ENCODE peak calls at places on chromosomes 5 and 9, in six cellular contexts. One of them, this sample, is unnamed.

GRCh38 chr9:116891438-116891837 is 204.3 kb downstream of the TRIM32 start:
- DNase-seq in HCT116: no peak
- DNase-seq in HFF-Myc: no peak
- DNase-seq in fibroblast of pulmonary artery: no peak
- DNase-seq in neural progenitor cell: no peak
- DNase-seq in HL-60: no peak
- DNase-seq in this sample: no peak

GRCh38 chr5:54517174-54517511 is 416 bp upstream of the SNX18 start:
- DNase-seq in HCT116: no peak
- DNase-seq in HL-60: no peak
- DNase-seq in fibroblast of pulmonary artery: no peak
- DNase-seq in HFF-Myc: no peak
- DNase-seq in neural progenitor cell: peak; percentile 61
- DNase-seq in this sample: no peak

GRCh38 chr9:115930472-115930871 is 223.1 kb upstream of the PAPPA start:
- DNase-seq in HFF-Myc: no peak
- DNase-seq in HL-60: no peak
- DNase-seq in fibroblast of pulmonary artery: peak; percentile 52
- DNase-seq in HCT116: no peak
- DNase-seq in neural progenitor cell: no peak
- DNase-seq in this sample: no peak

GRCh38 chr5:96408841-96409458 is 24.1 kb downstream of the PCSK1 start:
- DNase-seq in neural progenitor cell: no peak
- DNase-seq in fibroblast of pulmonary artery: peak; percentile 41
- DNase-seq in HCT116: no peak
- DNase-seq in HFF-Myc: no peak
- DNase-seq in HL-60: no peak
- DNase-seq in this sample: no peak

GRCh38 chr5:73435640-73436534 is 12.7 kb downstream of the FOXD1 start:
- DNase-seq in neural progenitor cell: peak; percentile 79
- DNase-seq in HL-60: no peak
- DNase-seq in HCT116: no peak
- DNase-seq in fibroblast of pulmonary artery: no peak
- DNase-seq in HFF-Myc: no peak
- DNase-seq in this sample: no peak

GRCh38 chr9:131583836-131584555 is 38.7 kb downstream of the PRRT1B start:
- DNase-seq in HL-60: no peak
- DNase-seq in HCT116: no peak
- DNase-seq in HFF-Myc: no peak
- DNase-seq in neural progenitor cell: no peak
- DNase-seq in fibroblast of pulmonary artery: no peak
- DNase-seq in this sample: no peak

GRCh38 chr9:137383453-137384115 is 39.4 kb downstream of the EXD3 start:
- DNase-seq in neural progenitor cell: peak; percentile 1
- DNase-seq in HCT116: no peak
- DNase-seq in fibroblast of pulmonary artery: no peak
- DNase-seq in HFF-Myc: no peak
- DNase-seq in HL-60: no peak
- DNase-seq in this sample: no peak

GRCh38 chr5:95284512-95285405 is at the start of gene MCTP1:
- DNase-seq in HL-60: no peak
- DNase-seq in neural progenitor cell: peak; percentile 77
- DNase-seq in fibroblast of pulmonary artery: no peak
- DNase-seq in HCT116: no peak
- DNase-seq in HFF-Myc: no peak
- DNase-seq in this sample: no peak

GRCh38 chr9:72462340-72462739 is 59.1 kb upstream of the TMC1 start:
- DNase-seq in neural progenitor cell: no peak
- DNase-seq in fibroblast of pulmonary artery: peak; percentile 67
- DNase-seq in HFF-Myc: no peak
- DNase-seq in HL-60: no peak
- DNase-seq in HCT116: no peak
- DNase-seq in this sample: no peak

GRCh38 chr9:137295313-137296213 is 6.5 kb downstream of the NRARP start:
- DNase-seq in HCT116: no peak
- DNase-seq in neural progenitor cell: peak; percentile 84
- DNase-seq in fibroblast of pulmonary artery: peak; percentile 26
- DNase-seq in HFF-Myc: no peak
- DNase-seq in HL-60: no peak
- DNase-seq in this sample: no peak

GRCh38 chr9:96867282-96867814 is 13.0 kb upstream of the ZNF782 start:
- DNase-seq in HCT116: no peak
- DNase-seq in neural progenitor cell: no peak
- DNase-seq in HFF-Myc: no peak
- DNase-seq in fibroblast of pulmonary artery: no peak
- DNase-seq in HL-60: no peak
- DNase-seq in this sample: no peak

GRCh38 chr9:136942112-136942880 is 2.2 kb downstream of the FBXW5 start:
- DNase-seq in neural progenitor cell: no peak
- DNase-seq in HL-60: no peak
- DNase-seq in fibroblast of pulmonary artery: no peak
- DNase-seq in HFF-Myc: no peak
- DNase-seq in HCT116: no peak
- DNase-seq in this sample: no peak

GRCh38 chr5:129133553-129133952 is 39.0 kb downstream of the ISOC1 start:
- DNase-seq in HL-60: no peak
- DNase-seq in neural progenitor cell: no peak
- DNase-seq in HCT116: no peak
- DNase-seq in HFF-Myc: no peak
- DNase-seq in fibroblast of pulmonary artery: no peak
- DNase-seq in this sample: no peak

GRCh38 chr5:220008-220407 is 1.9 kb downstream of the SDHA start:
- DNase-seq in HCT116: no peak
- DNase-seq in neural progenitor cell: no peak
- DNase-seq in HL-60: no peak
- DNase-seq in fibroblast of pulmonary artery: no peak
- DNase-seq in HFF-Myc: no peak
- DNase-seq in this sample: no peak

GRCh38 chr5:159249158-159249557 is 13.9 kb upstream of the UBLCP1 start:
- DNase-seq in HCT116: no peak
- DNase-seq in neural progenitor cell: no peak
- DNase-seq in HL-60: no peak
- DNase-seq in fibroblast of pulmonary artery: no peak
- DNase-seq in HFF-Myc: no peak
- DNase-seq in this sample: no peak

GRCh38 chr5:177546262-177546741 is 8.1 kb downstream of the FAM193B start:
- DNase-seq in HFF-Myc: peak; percentile 92
- DNase-seq in HL-60: no peak
- DNase-seq in fibroblast of pulmonary artery: peak; percentile 99
- DNase-seq in HCT116: no peak
- DNase-seq in neural progenitor cell: no peak
- DNase-seq in this sample: peak; percentile 94

GRCh38 chr9:107833295-107833694 is 343.7 kb upstream of the KLF4 start:
- DNase-seq in HL-60: peak; percentile 25
- DNase-seq in fibroblast of pulmonary artery: no peak
- DNase-seq in neural progenitor cell: no peak
- DNase-seq in HCT116: no peak
- DNase-seq in HFF-Myc: no peak
- DNase-seq in this sample: no peak

GRCh38 chr5:146919304-146919703 is 40.7 kb upstream of the PPP2R2B start:
- DNase-seq in HL-60: no peak
- DNase-seq in neural progenitor cell: peak; percentile 79
- DNase-seq in fibroblast of pulmonary artery: no peak
- DNase-seq in HFF-Myc: no peak
- DNase-seq in HCT116: no peak
- DNase-seq in this sample: no peak

GRCh38 chr5:80408475-80408875 is 611 bp downstream of the ZFYVE16 start:
- DNase-seq in neural progenitor cell: no peak
- DNase-seq in HL-60: no peak
- DNase-seq in fibroblast of pulmonary artery: peak; percentile 34
- DNase-seq in HCT116: no peak
- DNase-seq in HFF-Myc: no peak
- DNase-seq in this sample: no peak
- TF ChIP-seq CTCF in neural progenitor cell: no peak
- TF ChIP-seq CTCF in HL-60: no peak
- TF ChIP-seq CTCF in fibroblast of pulmonary artery: peak; percentile 12
- TF ChIP-seq CTCF in HCT116: peak; percentile 28
- TF ChIP-seq CTCF in HFF-Myc: no peak
- TF ChIP-seq CTCF in this sample: peak; percentile 49

GRCh38 chr9:132590318-132591182 is 8.1 kb downstream of the BARHL1 start:
- DNase-seq in HL-60: no peak
- DNase-seq in fibroblast of pulmonary artery: no peak
- DNase-seq in HCT116: no peak
- DNase-seq in HFF-Myc: no peak
- DNase-seq in neural progenitor cell: peak; percentile 74
- DNase-seq in this sample: no peak
- H3K4me3 ChIP-seq in HL-60: no peak overlapping the region
- H3K4me3 ChIP-seq in fibroblast of pulmonary artery: no peak overlapping the region
- H3K4me3 ChIP-seq in HCT116: no peak overlapping the region
- H3K4me3 ChIP-seq in HFF-Myc: no peak overlapping the region
- H3K4me3 ChIP-seq in neural progenitor cell: peak overlapping the region; percentile 46
- H3K4me3 ChIP-seq in this sample: no peak overlapping the region

GRCh38 chr5:8020861-8021514 is 152.0 kb downstream of the MTRR start:
- DNase-seq in fibroblast of pulmonary artery: no peak
- DNase-seq in HL-60: no peak
- DNase-seq in HCT116: no peak
- DNase-seq in HFF-Myc: no peak
- DNase-seq in neural progenitor cell: no peak
- DNase-seq in this sample: no peak

GRCh38 chr5:8013951-8014844 is 145.2 kb downstream of the MTRR start:
- DNase-seq in neural progenitor cell: no peak
- DNase-seq in HL-60: no peak
- DNase-seq in HCT116: no peak
- DNase-seq in fibroblast of pulmonary artery: no peak
- DNase-seq in HFF-Myc: no peak
- DNase-seq in this sample: no peak

GRCh38 chr5:8019719-8020218 is 150.8 kb downstream of the MTRR start:
- DNase-seq in HCT116: no peak
- DNase-seq in fibroblast of pulmonary artery: no peak
- DNase-seq in HL-60: peak; percentile 38
- DNase-seq in HFF-Myc: no peak
- DNase-seq in neural progenitor cell: no peak
- DNase-seq in this sample: no peak
- TF ChIP-seq CTCF in HCT116: no peak
- TF ChIP-seq CTCF in fibroblast of pulmonary artery: no peak
- TF ChIP-seq CTCF in HL-60: no peak
- TF ChIP-seq CTCF in HFF-Myc: no peak
- TF ChIP-seq CTCF in neural progenitor cell: no peak
- TF ChIP-seq CTCF in this sample: no peak

DNA sequence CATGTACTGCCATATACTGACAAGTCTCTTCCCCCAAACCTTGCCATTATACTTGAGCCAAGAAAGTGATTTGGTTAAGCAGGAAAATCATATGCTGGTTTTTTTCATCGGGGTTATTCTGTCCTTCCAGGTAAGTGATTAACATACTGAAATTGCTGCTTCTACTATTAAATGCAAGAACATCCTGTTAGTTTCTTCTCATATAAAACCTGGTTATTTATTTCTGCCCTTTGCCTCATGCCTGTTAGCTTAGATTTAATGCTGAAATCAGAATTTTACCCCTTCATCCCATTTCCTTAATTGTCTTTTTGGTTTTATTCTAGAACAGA is 133.0 kb downstream of the NFIB start:
- DNase-seq in HCT116: no peak
- DNase-seq in HL-60: no peak
- DNase-seq in neural progenitor cell: no peak
- DNase-seq in HFF-Myc: no peak
- DNase-seq in fibroblast of pulmonary artery: no peak
- DNase-seq in this sample: no peak
- H3K4me3 ChIP-seq in HCT116: no peak overlapping the region
- H3K4me3 ChIP-seq in HL-60: no peak overlapping the region
- H3K4me3 ChIP-seq in neural progenitor cell: no peak overlapping the region
- H3K4me3 ChIP-seq in HFF-Myc: no peak overlapping the region
- H3K4me3 ChIP-seq in fibroblast of pulmonary artery: peak overlapping the region; percentile 13
- H3K4me3 ChIP-seq in this sample: no peak overlapping the region

DNA sequence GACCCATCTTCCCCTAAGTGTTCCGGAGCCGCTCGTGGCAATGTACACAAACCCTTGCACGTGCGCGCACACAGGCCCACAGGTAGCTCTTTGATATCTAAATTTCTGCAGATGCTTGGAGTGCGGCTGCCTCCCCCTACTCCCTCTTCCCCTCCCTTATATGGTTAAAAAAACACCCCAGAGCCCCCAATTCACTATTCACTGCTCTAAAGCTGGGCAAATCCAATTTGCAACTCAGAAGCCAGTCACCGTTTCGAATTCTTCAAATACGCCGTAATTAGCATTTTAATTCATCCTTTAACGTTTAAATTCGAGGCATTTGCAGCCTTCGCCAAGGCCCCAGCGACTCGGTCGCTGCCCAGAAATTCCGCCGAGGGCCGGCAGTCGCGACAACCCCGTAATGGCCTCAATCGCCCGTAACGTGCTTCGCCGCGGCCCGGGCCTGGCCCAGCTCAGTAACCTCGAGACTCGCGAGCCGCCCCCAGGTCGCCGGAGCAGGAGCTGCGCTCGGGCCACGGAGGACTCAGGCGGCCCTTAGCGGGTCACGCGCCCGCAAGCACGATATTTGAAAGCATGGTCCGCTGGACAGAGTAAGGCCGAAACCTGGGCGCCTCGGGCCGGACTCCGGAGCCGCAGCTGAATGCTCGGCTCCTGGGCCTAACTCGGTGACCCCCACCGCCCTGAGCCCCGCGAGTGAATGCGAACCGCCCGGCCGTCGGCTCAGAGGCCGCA is 1.3 kb downstream of the IRX2 start:
- DNase-seq in fibroblast of pulmonary artery: no peak
- DNase-seq in HL-60: no peak
- DNase-seq in neural progenitor cell: peak; percentile 78
- DNase-seq in HCT116: no peak
- DNase-seq in HFF-Myc: no peak
- DNase-seq in this sample: no peak
- TF ChIP-seq CTCF in fibroblast of pulmonary artery: no peak
- TF ChIP-seq CTCF in HL-60: no peak
- TF ChIP-seq CTCF in neural progenitor cell: no peak
- TF ChIP-seq CTCF in HCT116: no peak
- TF ChIP-seq CTCF in HFF-Myc: no peak
- TF ChIP-seq CTCF in this sample: no peak

GRCh38 chr5:151023651-151024050 is 3.3 kb downstream of the GPX3 start:
- DNase-seq in neural progenitor cell: no peak
- DNase-seq in HFF-Myc: no peak
- DNase-seq in fibroblast of pulmonary artery: peak; percentile 76
- DNase-seq in HL-60: no peak
- DNase-seq in HCT116: no peak
- DNase-seq in this sample: no peak

GRCh38 chr5:151023047-151023615 is 2.7 kb downstream of the GPX3 start:
- DNase-seq in HCT116: no peak
- DNase-seq in HFF-Myc: no peak
- DNase-seq in fibroblast of pulmonary artery: peak; percentile 76
- DNase-seq in HL-60: no peak
- DNase-seq in neural progenitor cell: no peak
- DNase-seq in this sample: no peak

GRCh38 chr5:151020304-151021031 is at the start of gene GPX3:
- DNase-seq in HCT116: no peak
- DNase-seq in neural progenitor cell: peak; percentile 92
- DNase-seq in HL-60: no peak
- DNase-seq in fibroblast of pulmonary artery: peak; percentile 47
- DNase-seq in HFF-Myc: no peak
- DNase-seq in this sample: no peak

GRCh38 chr5:151022511-151023018 is 2.2 kb downstream of the GPX3 start:
- DNase-seq in neural progenitor cell: no peak
- DNase-seq in HL-60: no peak
- DNase-seq in fibroblast of pulmonary artery: peak; percentile 63
- DNase-seq in HCT116: no peak
- DNase-seq in HFF-Myc: no peak
- DNase-seq in this sample: no peak

GRCh38 chr5:151021771-151022170 is 1.4 kb downstream of the GPX3 start:
- DNase-seq in HCT116: no peak
- DNase-seq in HL-60: no peak
- DNase-seq in fibroblast of pulmonary artery: no peak
- DNase-seq in HFF-Myc: no peak
- DNase-seq in neural progenitor cell: no peak
- DNase-seq in this sample: no peak
- H3K4me3 ChIP-seq in HCT116: no peak overlapping the region
- H3K4me3 ChIP-seq in HL-60: no peak overlapping the region
- H3K4me3 ChIP-seq in fibroblast of pulmonary artery: no peak overlapping the region
- H3K4me3 ChIP-seq in HFF-Myc: no peak overlapping the region
- H3K4me3 ChIP-seq in neural progenitor cell: no peak overlapping the region
- H3K4me3 ChIP-seq in this sample: no peak overlapping the region

This sample was measured in AG04449.